ENCODE peak calls at places on chromosomes 7 and 10, in eight cellular contexts. Q, H, Y, L, C, S, O and W are unnamed samples.

GRCh38 chr7:78346824-78347223 is 548.3 kb downstream of the PHTF2 start:
- DNase-seq in Q (no peak), H (no peak), Y (no peak), L (no peak), C (no peak), S (no peak), O (no peak), W (no peak)

GRCh38 chr7:71580027-71580426 is 448.1 kb downstream of the GALNT17 start:
- DNase-seq in Q (no peak), H (no peak), Y (no peak), L (no peak), C (no peak), S (no peak), O (no peak), W (no peak)

GRCh38 chr7:51324206-51324884 is 7.7 kb upstream of the COBL start:
- DNase-seq in Q (no peak), H (no peak), Y (no peak), L (no peak), C (no peak), S (no peak), O (no peak), W (no peak)

GRCh38 chr7:112205348-112206237 is 606 bp downstream of the DOCK4 start:
- DNase-seq in Q (peak; percentile 48), H (peak; percentile 54), Y (peak; percentile 64), L (peak; percentile 56), C (peak; percentile 7), S (no peak), O (no peak), W (peak; percentile 83)

GRCh38 chr7:111756687-111757178 is 194.4 kb upstream of the IMMP2L start:
- DNase-seq in Q (no peak), H (no peak), Y (peak; percentile 82), L (no peak), C (no peak), S (no peak), O (no peak), W (no peak)

GRCh38 chr10:18665079-18665478 is 5.8 kb downstream of the ARL5B start:
- DNase-seq in Q (no peak), H (no peak), Y (no peak), L (no peak), C (no peak), S (no peak), O (no peak), W (no peak)

GRCh38 chr10:102926842-102927241 is 8.7 kb downstream of the CNNM2 start:
- DNase-seq in Q (no peak), H (no peak), Y (no peak), L (no peak), C (no peak), S (no peak), O (no peak), W (no peak)

GRCh38 chr10:103637855-103638561 is 144.5 kb downstream of the NEURL1 start:
- DNase-seq in Q (no peak), H (no peak), Y (peak; percentile 92), L (no peak), C (no peak), S (no peak), O (no peak), W (no peak)

GRCh38 chr7:94696981-94697670 is 41.2 kb upstream of the SGCE start:
- DNase-seq in Q (peak; percentile 76), H (peak; percentile 55), Y (peak; percentile 97), L (no peak), C (peak; percentile 61), S (no peak), O (no peak), W (no peak)

GRCh38 chr10:121088524-121088923 is 237.4 kb downstream of the WDR11 start:
- DNase-seq in Q (no peak), H (no peak), Y (no peak), L (no peak), C (no peak), S (no peak), O (no peak), W (peak; percentile 49)

GRCh38 chr7:151745090-151745638 is 131.8 kb downstream of the PRKAG2 start:
- DNase-seq in Q (peak; percentile 95), H (peak; percentile 93), Y (peak; percentile 89), L (peak; percentile 47), C (peak; percentile 64), S (no peak), O (no peak), W (no peak)

GRCh38 chr7:112866424-112866823 is 76.2 kb upstream of the TMEM168 start:
- DNase-seq in Q (no peak), H (no peak), Y (no peak), L (no peak), C (no peak), S (no peak), O (peak; percentile 40), W (no peak)

GRCh38 chr10:75424553-75424952 is 6.9 kb upstream of the LRMDA start:
- DNase-seq in Q (no peak), H (no peak), Y (no peak), L (no peak), C (no peak), S (no peak), O (no peak), W (no peak)

GRCh38 chr7:47659664-47660462 is 78.0 kb upstream of the TNS3 start:
- DNase-seq in Q (no peak), H (no peak), Y (no peak), L (no peak), C (no peak), S (no peak), O (no peak), W (no peak)

GRCh38 chr10:120456626-120457430 is at the start of gene PLPP4:
- DNase-seq in Q (no peak), H (no peak), Y (no peak), L (peak; percentile 3), C (no peak), S (no peak), O (no peak), W (peak; percentile 91)

DNA sequence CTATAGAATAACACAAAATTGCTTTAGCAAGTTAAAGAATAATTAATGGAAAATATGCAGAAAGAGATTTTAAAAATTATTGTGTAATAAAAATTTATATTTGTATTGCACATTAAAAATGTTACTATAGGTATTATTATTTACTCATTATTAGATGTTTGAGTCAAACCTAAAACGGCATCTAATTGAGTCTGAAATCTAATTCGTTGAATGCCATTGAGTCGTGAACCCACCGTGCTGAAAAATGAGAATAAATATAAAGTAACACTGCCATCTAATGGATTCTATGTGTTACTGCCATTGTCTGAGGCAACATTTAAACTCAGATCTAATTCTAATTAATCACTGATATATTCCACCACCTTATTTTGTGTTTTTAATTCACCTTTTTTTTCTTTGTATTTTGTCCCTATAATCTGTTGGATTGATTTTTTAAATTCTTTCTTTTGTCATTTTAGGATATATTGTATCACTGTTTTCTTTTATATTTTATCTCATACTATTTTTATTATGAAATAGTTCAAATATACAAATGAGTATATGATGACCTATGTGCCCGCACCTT is 62.2 kb downstream of the SAMD9 start:
- DNase-seq in Q (peak; percentile 34), H (peak; percentile 30), Y (peak; percentile 62), L (peak; percentile 58), C (no peak), S (no peak), O (no peak), W (peak; percentile 69)
- TF ChIP-seq RAD21 in Q (peak; percentile 58), H (peak; percentile 92), Y (peak; percentile 86), L (peak; percentile 95), C (peak; percentile 88), S (peak; percentile 85), O (peak; percentile 86), W (peak; percentile 98)

GRCh38 chr7:22632674-22633073 is 94.3 kb upstream of the IL6 start:
- DNase-seq in Q (no peak), H (no peak), Y (no peak), L (no peak), C (no peak), S (no peak), O (no peak), W (no peak)

GRCh38 chr7:22633954-22634474 is 93.0 kb upstream of the IL6 start:
- DNase-seq in Q (no peak), H (no peak), Y (no peak), L (no peak), C (no peak), S (no peak), O (no peak), W (no peak)

GRCh38 chr7:22631730-22632129 is 95.3 kb upstream of the IL6 start:
- DNase-seq in Q (no peak), H (no peak), Y (no peak), L (no peak), C (no peak), S (no peak), O (no peak), W (no peak)

GRCh38 chr7:22635349-22635748 is 91.7 kb upstream of the IL6 start:
- DNase-seq in Q (no peak), H (no peak), Y (no peak), L (no peak), C (no peak), S (no peak), O (no peak), W (no peak)

DNA sequence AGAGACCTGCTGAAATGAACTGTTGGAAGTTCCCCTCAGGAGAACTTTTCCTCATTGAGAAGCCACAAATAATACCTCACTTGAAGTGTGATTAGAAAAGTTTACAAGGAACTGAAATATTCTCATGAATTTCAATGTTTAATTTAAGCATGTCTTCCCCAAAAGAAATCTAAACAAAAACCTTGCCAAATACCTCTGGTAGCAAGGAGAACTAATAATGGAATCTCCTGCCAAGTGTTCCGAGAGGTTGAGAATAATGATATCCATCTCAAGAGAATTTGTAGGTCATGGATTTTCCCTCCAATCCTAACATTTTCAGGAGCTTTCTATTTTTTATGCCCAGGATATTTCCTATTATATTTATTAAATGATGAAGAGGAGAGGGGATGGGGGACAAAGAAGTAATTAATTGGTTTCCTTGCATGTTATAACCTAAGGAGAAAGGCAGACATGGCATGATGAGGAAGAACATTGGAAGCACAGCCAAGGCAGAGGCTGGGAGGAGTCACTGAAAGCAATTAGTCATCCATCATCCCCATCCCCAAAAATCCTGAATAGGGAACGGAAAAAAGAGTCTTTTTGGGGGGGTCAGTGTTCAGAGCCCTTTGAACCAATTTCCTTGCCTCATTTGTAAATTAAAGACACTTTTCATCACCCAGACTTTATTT is 93.6 kb upstream of the IL6 start:
- DNase-seq in Q (no peak), H (no peak), Y (peak; percentile 64), L (no peak), C (no peak), S (no peak), O (no peak), W (no peak)
- TF ChIP-seq RAD21 in Q (no peak), H (no peak), Y (no peak), L (no peak), C (no peak), S (no peak), O (no peak), W (no peak)

GRCh38 chr10:110511734-110512449 is 14.2 kb downstream of the DUSP5 start:
- DNase-seq in Q (peak; percentile 67), H (no peak), Y (no peak), L (no peak), C (no peak), S (no peak), O (no peak), W (no peak)
- TF ChIP-seq RAD21 in Q (no peak), H (no peak), Y (no peak), L (no peak), C (no peak), S (no peak), O (no peak), W (no peak)

DNA sequence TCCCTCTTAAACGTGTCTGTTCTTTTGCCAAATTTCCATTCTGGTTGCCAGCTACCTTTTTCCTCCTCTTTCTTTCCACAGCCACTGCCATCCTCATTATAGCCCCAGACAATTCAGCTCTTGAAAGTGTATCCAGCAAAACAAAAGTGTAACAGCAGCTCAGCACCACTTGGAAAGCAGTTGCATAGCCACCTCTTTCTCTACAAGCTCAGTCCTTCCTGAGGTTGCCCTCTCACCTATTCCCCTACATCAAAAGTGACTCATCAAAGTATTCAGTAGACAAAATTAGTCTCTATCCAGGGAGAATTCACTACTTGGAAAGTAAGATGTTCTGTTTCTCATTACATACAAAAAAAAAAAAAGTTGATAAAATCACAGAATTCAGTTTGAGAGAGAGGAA is 26.8 kb upstream of the EPHB6 start:
- DNase-seq in Q (no peak), H (no peak), Y (no peak), L (no peak), C (no peak), S (no peak), O (no peak), W (no peak)
- TF ChIP-seq RAD21 in Q (no peak), H (no peak), Y (no peak), L (no peak), C (no peak), S (no peak), O (no peak), W (no peak)